ENCODE peak calls at places on chromosomes 1 and 21, in eight cellular contexts. One of them, this sample, is unnamed.

GRCh38 chr1:237562247-237562823 is 328.4 kb downstream of the ZP4 start:
- DNase-seq in spleen: no peak
- DNase-seq in psoas muscle: no peak
- DNase-seq in colonic mucosa: no peak
- DNase-seq in left ventricle myocardium inferior: no peak
- DNase-seq in naive thymus-derived CD4-positive, alpha-beta T cell: peak; percentile 29
- DNase-seq in CD4-positive, alpha-beta memory T cell: peak; percentile 32
- DNase-seq in heart right ventricle: no peak
- DNase-seq in this sample: peak; percentile 52

GRCh38 chr1:245301162-245301580 is 146.4 kb downstream of the KIF26B start:
- DNase-seq in spleen: no peak
- DNase-seq in psoas muscle: no peak
- DNase-seq in colonic mucosa: no peak
- DNase-seq in left ventricle myocardium inferior: peak; percentile 30
- DNase-seq in naive thymus-derived CD4-positive, alpha-beta T cell: no peak
- DNase-seq in CD4-positive, alpha-beta memory T cell: no peak
- DNase-seq in heart right ventricle: peak; percentile 23
- DNase-seq in this sample: no peak

GRCh38 chr1:210123924-210124589 is 108.5 kb upstream of the SERTAD4 start:
- DNase-seq in spleen: no peak
- DNase-seq in psoas muscle: no peak
- DNase-seq in colonic mucosa: no peak
- DNase-seq in left ventricle myocardium inferior: no peak
- DNase-seq in naive thymus-derived CD4-positive, alpha-beta T cell: no peak
- DNase-seq in CD4-positive, alpha-beta memory T cell: no peak
- DNase-seq in heart right ventricle: no peak
- DNase-seq in this sample: no peak

GRCh38 chr1:172449012-172449584 is 5.2 kb upstream of the PIGC start:
- DNase-seq in spleen: no peak
- DNase-seq in psoas muscle: no peak
- DNase-seq in colonic mucosa: no peak
- DNase-seq in left ventricle myocardium inferior: no peak
- DNase-seq in naive thymus-derived CD4-positive, alpha-beta T cell: no peak
- DNase-seq in CD4-positive, alpha-beta memory T cell: no peak
- DNase-seq in heart right ventricle: no peak
- DNase-seq in this sample: no peak

GRCh38 chr1:167524651-167525050 is 6.3 kb upstream of the CD247 start:
- DNase-seq in spleen: no peak
- DNase-seq in psoas muscle: no peak
- DNase-seq in colonic mucosa: no peak
- DNase-seq in left ventricle myocardium inferior: no peak
- DNase-seq in naive thymus-derived CD4-positive, alpha-beta T cell: no peak
- DNase-seq in CD4-positive, alpha-beta memory T cell: no peak
- DNase-seq in heart right ventricle: no peak
- DNase-seq in this sample: no peak

GRCh38 chr1:168089326-168089978 is 47.3 kb downstream of the GPR161 start:
- DNase-seq in spleen: no peak
- DNase-seq in psoas muscle: no peak
- DNase-seq in colonic mucosa: peak; percentile 72
- DNase-seq in left ventricle myocardium inferior: no peak
- DNase-seq in naive thymus-derived CD4-positive, alpha-beta T cell: no peak
- DNase-seq in CD4-positive, alpha-beta memory T cell: no peak
- DNase-seq in heart right ventricle: no peak
- DNase-seq in this sample: no peak

GRCh38 chr1:193216920-193217319 is 30.5 kb upstream of the B3GALT2 start:
- DNase-seq in spleen: no peak
- DNase-seq in psoas muscle: peak; percentile 28
- DNase-seq in colonic mucosa: no peak
- DNase-seq in left ventricle myocardium inferior: peak; percentile 38
- DNase-seq in naive thymus-derived CD4-positive, alpha-beta T cell: no peak
- DNase-seq in CD4-positive, alpha-beta memory T cell: no peak
- DNase-seq in heart right ventricle: peak; percentile 38
- DNase-seq in this sample: peak; percentile 29

GRCh38 chr1:24954631-24955030 is 24.6 kb upstream of the RUNX3 start:
- DNase-seq in spleen: peak; percentile 71
- DNase-seq in psoas muscle: no peak
- DNase-seq in colonic mucosa: no peak
- DNase-seq in left ventricle myocardium inferior: no peak
- DNase-seq in naive thymus-derived CD4-positive, alpha-beta T cell: no peak
- DNase-seq in CD4-positive, alpha-beta memory T cell: no peak
- DNase-seq in heart right ventricle: no peak
- DNase-seq in this sample: no peak

GRCh38 chr1:228848406-228848805 is 113.1 kb downstream of the RHOU start:
- DNase-seq in spleen: no peak
- DNase-seq in psoas muscle: no peak
- DNase-seq in colonic mucosa: peak; percentile 17
- DNase-seq in left ventricle myocardium inferior: no peak
- DNase-seq in naive thymus-derived CD4-positive, alpha-beta T cell: no peak
- DNase-seq in CD4-positive, alpha-beta memory T cell: no peak
- DNase-seq in heart right ventricle: no peak
- DNase-seq in this sample: no peak

GRCh38 chr1:243513726-243514491 is 258.1 kb downstream of the SDCCAG8 start:
- DNase-seq in spleen: no peak
- DNase-seq in psoas muscle: no peak
- DNase-seq in colonic mucosa: no peak
- DNase-seq in left ventricle myocardium inferior: no peak
- DNase-seq in naive thymus-derived CD4-positive, alpha-beta T cell: no peak
- DNase-seq in CD4-positive, alpha-beta memory T cell: no peak
- DNase-seq in heart right ventricle: no peak
- DNase-seq in this sample: no peak

GRCh38 chr1:233281711-233282581 is 13.6 kb downstream of the PCNX2 start:
- DNase-seq in spleen: no peak
- DNase-seq in psoas muscle: no peak
- DNase-seq in colonic mucosa: no peak
- DNase-seq in left ventricle myocardium inferior: no peak
- DNase-seq in naive thymus-derived CD4-positive, alpha-beta T cell: peak; percentile 25
- DNase-seq in CD4-positive, alpha-beta memory T cell: peak; percentile 28
- DNase-seq in heart right ventricle: no peak
- DNase-seq in this sample: no peak

GRCh38 chr1:244316407-244316806 is 135.3 kb downstream of the ADSS2 start:
- DNase-seq in spleen: no peak
- DNase-seq in psoas muscle: no peak
- DNase-seq in colonic mucosa: no peak
- DNase-seq in left ventricle myocardium inferior: no peak
- DNase-seq in naive thymus-derived CD4-positive, alpha-beta T cell: no peak
- DNase-seq in CD4-positive, alpha-beta memory T cell: no peak
- DNase-seq in heart right ventricle: no peak
- DNase-seq in this sample: no peak

GRCh38 chr1:225424562-225425210 is 3.2 kb downstream of the LBR start:
- DNase-seq in spleen: no peak
- DNase-seq in psoas muscle: no peak
- DNase-seq in colonic mucosa: no peak
- DNase-seq in left ventricle myocardium inferior: no peak
- DNase-seq in naive thymus-derived CD4-positive, alpha-beta T cell: no peak
- DNase-seq in CD4-positive, alpha-beta memory T cell: no peak
- DNase-seq in heart right ventricle: no peak
- DNase-seq in this sample: no peak

GRCh38 chr21:46266946-46267345 is 18.5 kb downstream of the MCM3AP start:
- DNase-seq in spleen: no peak
- DNase-seq in psoas muscle: no peak
- DNase-seq in colonic mucosa: no peak
- DNase-seq in left ventricle myocardium inferior: no peak
- DNase-seq in naive thymus-derived CD4-positive, alpha-beta T cell: no peak
- DNase-seq in CD4-positive, alpha-beta memory T cell: no peak
- DNase-seq in heart right ventricle: no peak
- DNase-seq in this sample: no peak

GRCh38 chr1:234206651-234207284 is 166.5 kb upstream of the COA6 start:
- DNase-seq in spleen: no peak
- DNase-seq in psoas muscle: peak; percentile 80
- DNase-seq in colonic mucosa: no peak
- DNase-seq in left ventricle myocardium inferior: peak; percentile 30
- DNase-seq in naive thymus-derived CD4-positive, alpha-beta T cell: no peak
- DNase-seq in CD4-positive, alpha-beta memory T cell: no peak
- DNase-seq in heart right ventricle: no peak
- DNase-seq in this sample: no peak

GRCh38 chr1:99674665-99675064 is 28.8 kb downstream of the PALMD start:
- DNase-seq in spleen: no peak
- DNase-seq in psoas muscle: no peak
- DNase-seq in colonic mucosa: no peak
- DNase-seq in left ventricle myocardium inferior: no peak
- DNase-seq in naive thymus-derived CD4-positive, alpha-beta T cell: no peak
- DNase-seq in CD4-positive, alpha-beta memory T cell: no peak
- DNase-seq in heart right ventricle: no peak
- DNase-seq in this sample: no peak

GRCh38 chr1:95660736-95661135 is 426.7 kb downstream of the RWDD3 start:
- DNase-seq in spleen: no peak
- DNase-seq in psoas muscle: no peak
- DNase-seq in colonic mucosa: no peak
- DNase-seq in left ventricle myocardium inferior: no peak
- DNase-seq in naive thymus-derived CD4-positive, alpha-beta T cell: no peak
- DNase-seq in CD4-positive, alpha-beta memory T cell: no peak
- DNase-seq in heart right ventricle: no peak
- DNase-seq in this sample: no peak

GRCh38 chr1:57307382-57307781 is 116.5 kb downstream of the DAB1 start:
- DNase-seq in spleen: no peak
- DNase-seq in psoas muscle: no peak
- DNase-seq in colonic mucosa: peak; percentile 39
- DNase-seq in left ventricle myocardium inferior: peak; percentile 15
- DNase-seq in naive thymus-derived CD4-positive, alpha-beta T cell: peak; percentile 56
- DNase-seq in CD4-positive, alpha-beta memory T cell: peak; percentile 91
- DNase-seq in heart right ventricle: peak; percentile 8
- DNase-seq in this sample: peak; percentile 67

GRCh38 chr1:156659672-156659993 is 17.6 kb downstream of the NES start:
- DNase-seq in spleen: no peak
- DNase-seq in psoas muscle: no peak
- DNase-seq in colonic mucosa: no peak
- DNase-seq in left ventricle myocardium inferior: no peak
- DNase-seq in naive thymus-derived CD4-positive, alpha-beta T cell: no peak
- DNase-seq in CD4-positive, alpha-beta memory T cell: no peak
- DNase-seq in heart right ventricle: no peak
- DNase-seq in this sample: no peak
- H3K4me3 ChIP-seq in spleen: peak overlapping the region; percentile 16
- H3K4me3 ChIP-seq in psoas muscle: no peak overlapping the region
- H3K4me3 ChIP-seq in colonic mucosa: peak overlapping the region; percentile 30
- H3K4me3 ChIP-seq in left ventricle myocardium inferior: peak overlapping the region; percentile 54
- H3K4me3 ChIP-seq in naive thymus-derived CD4-positive, alpha-beta T cell: no peak overlapping the region
- H3K4me3 ChIP-seq in CD4-positive, alpha-beta memory T cell: peak overlapping the region; percentile 9
- H3K4me3 ChIP-seq in heart right ventricle: peak overlapping the region; percentile 44
- H3K4me3 ChIP-seq in this sample: no peak overlapping the region

GRCh38 chr21:39866093-39866492 is 1.1 kb upstream of the PCP4 start:
- DNase-seq in spleen: no peak
- DNase-seq in psoas muscle: no peak
- DNase-seq in colonic mucosa: no peak
- DNase-seq in left ventricle myocardium inferior: no peak
- DNase-seq in naive thymus-derived CD4-positive, alpha-beta T cell: no peak
- DNase-seq in CD4-positive, alpha-beta memory T cell: no peak
- DNase-seq in heart right ventricle: no peak
- DNase-seq in this sample: no peak
- H3K27ac ChIP-seq in spleen: no peak overlapping the region
- H3K27ac ChIP-seq in psoas muscle: no peak overlapping the region
- H3K27ac ChIP-seq in colonic mucosa: no peak overlapping the region
- H3K27ac ChIP-seq in left ventricle myocardium inferior: no peak overlapping the region
- H3K27ac ChIP-seq in naive thymus-derived CD4-positive, alpha-beta T cell: no peak overlapping the region
- H3K27ac ChIP-seq in CD4-positive, alpha-beta memory T cell: no peak overlapping the region
- H3K27ac ChIP-seq in heart right ventricle: no peak overlapping the region
- H3K27ac ChIP-seq in this sample: no peak overlapping the region

GRCh38 chr21:39366563-39366962 is 17.7 kb upstream of the HMGN1 start:
- DNase-seq in spleen: no peak
- DNase-seq in psoas muscle: no peak
- DNase-seq in colonic mucosa: no peak
- DNase-seq in left ventricle myocardium inferior: no peak
- DNase-seq in naive thymus-derived CD4-positive, alpha-beta T cell: no peak
- DNase-seq in CD4-positive, alpha-beta memory T cell: no peak
- DNase-seq in heart right ventricle: no peak
- DNase-seq in this sample: no peak

GRCh38 chr21:39362733-39363132 is 13.8 kb upstream of the HMGN1 start:
- DNase-seq in spleen: no peak
- DNase-seq in psoas muscle: no peak
- DNase-seq in colonic mucosa: no peak
- DNase-seq in left ventricle myocardium inferior: no peak
- DNase-seq in naive thymus-derived CD4-positive, alpha-beta T cell: no peak
- DNase-seq in CD4-positive, alpha-beta memory T cell: no peak
- DNase-seq in heart right ventricle: no peak
- DNase-seq in this sample: no peak

GRCh38 chr21:39363607-39364555 is 15.0 kb upstream of the HMGN1 start:
- DNase-seq in spleen: no peak
- DNase-seq in psoas muscle: no peak
- DNase-seq in colonic mucosa: no peak
- DNase-seq in left ventricle myocardium inferior: no peak
- DNase-seq in naive thymus-derived CD4-positive, alpha-beta T cell: no peak
- DNase-seq in CD4-positive, alpha-beta memory T cell: no peak
- DNase-seq in heart right ventricle: no peak
- DNase-seq in this sample: no peak

GRCh38 chr21:39367783-39368182 is 18.9 kb upstream of the HMGN1 start:
- DNase-seq in spleen: no peak
- DNase-seq in psoas muscle: no peak
- DNase-seq in colonic mucosa: no peak
- DNase-seq in left ventricle myocardium inferior: no peak
- DNase-seq in naive thymus-derived CD4-positive, alpha-beta T cell: no peak
- DNase-seq in CD4-positive, alpha-beta memory T cell: no peak
- DNase-seq in heart right ventricle: no peak
- DNase-seq in this sample: no peak

DNA sequence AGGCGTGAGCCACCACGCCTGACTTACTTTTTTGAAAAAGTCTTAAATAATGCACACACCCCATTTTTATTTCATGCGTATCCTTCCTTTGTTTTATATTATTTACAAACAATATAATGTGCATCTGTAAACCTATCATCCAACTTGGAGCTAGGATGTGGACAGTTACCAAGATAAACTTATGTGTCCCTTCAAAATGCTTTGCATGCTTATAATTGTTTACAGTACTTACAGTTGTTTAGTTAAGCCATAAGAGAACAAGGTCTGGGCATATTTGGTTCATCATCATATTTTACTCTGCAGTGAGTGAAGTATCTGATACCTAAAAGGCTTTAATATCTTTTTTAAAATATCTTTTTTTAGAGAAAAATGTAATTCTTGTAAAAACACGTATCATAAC is 16.1 kb upstream of the HMGN1 start:
- DNase-seq in spleen: no peak
- DNase-seq in psoas muscle: no peak
- DNase-seq in colonic mucosa: no peak
- DNase-seq in left ventricle myocardium inferior: no peak
- DNase-seq in naive thymus-derived CD4-positive, alpha-beta T cell: no peak
- DNase-seq in CD4-positive, alpha-beta memory T cell: no peak
- DNase-seq in heart right ventricle: no peak
- DNase-seq in this sample: no peak
- H3K4me3 ChIP-seq in spleen: no peak overlapping the region
- H3K4me3 ChIP-seq in psoas muscle: no peak overlapping the region
- H3K4me3 ChIP-seq in colonic mucosa: no peak overlapping the region
- H3K4me3 ChIP-seq in left ventricle myocardium inferior: no peak overlapping the region
- H3K4me3 ChIP-seq in naive thymus-derived CD4-positive, alpha-beta T cell: no peak overlapping the region
- H3K4me3 ChIP-seq in CD4-positive, alpha-beta memory T cell: no peak overlapping the region
- H3K4me3 ChIP-seq in heart right ventricle: no peak overlapping the region
- H3K4me3 ChIP-seq in this sample: no peak overlapping the region

GRCh38 chr1:181111559-181111958 is 23.1 kb downstream of the IER5 start:
- DNase-seq in spleen: no peak
- DNase-seq in psoas muscle: no peak
- DNase-seq in colonic mucosa: no peak
- DNase-seq in left ventricle myocardium inferior: no peak
- DNase-seq in naive thymus-derived CD4-positive, alpha-beta T cell: no peak
- DNase-seq in CD4-positive, alpha-beta memory T cell: no peak
- DNase-seq in heart right ventricle: no peak
- DNase-seq in this sample: no peak
- H3K27ac ChIP-seq in spleen: no peak overlapping the region
- H3K27ac ChIP-seq in psoas muscle: peak overlapping the region; percentile 90
- H3K27ac ChIP-seq in colonic mucosa: no peak overlapping the region
- H3K27ac ChIP-seq in left ventricle myocardium inferior: peak overlapping the region; percentile 73
- H3K27ac ChIP-seq in naive thymus-derived CD4-positive, alpha-beta T cell: no peak overlapping the region
- H3K27ac ChIP-seq in CD4-positive, alpha-beta memory T cell: no peak overlapping the region
- H3K27ac ChIP-seq in heart right ventricle: no peak overlapping the region
- H3K27ac ChIP-seq in this sample: no peak overlapping the region